ENCODE peak calls at places on chromosomes 7 and 10, in seven cellular contexts. One of them, this sample, is unnamed.

GRCh38 chr7:33392143-33392542 is 262.8 kb downstream of the BBS9 start:
- DNase-seq in A549: no peak
- DNase-seq in uterus: no peak
- DNase-seq in astrocyte: no peak
- DNase-seq in astrocyte of the spinal cord: no peak
- DNase-seq in dorsolateral prefrontal cortex: no peak
- DNase-seq in upper lobe of right lung: no peak
- DNase-seq in this sample: no peak

GRCh38 chr10:100982916-100983830 is 4.1 kb downstream of the MRPL43 start:
- DNase-seq in upper lobe of right lung: no peak
- DNase-seq in astrocyte of the spinal cord: no peak
- DNase-seq in A549: no peak
- DNase-seq in dorsolateral prefrontal cortex: peak
- DNase-seq in astrocyte: no peak
- DNase-seq in uterus: peak
- DNase-seq in this sample: no peak

GRCh38 chr10:82668266-82668665 is 793.3 kb downstream of the NRG3 start:
- DNase-seq in astrocyte of the spinal cord: peak
- DNase-seq in uterus: no peak
- DNase-seq in astrocyte: peak
- DNase-seq in upper lobe of right lung: no peak
- DNase-seq in A549: no peak
- DNase-seq in dorsolateral prefrontal cortex: no peak
- DNase-seq in this sample: no peak

GRCh38 chr7:69208848-69209247 is 389.4 kb upstream of the AUTS2 start:
- DNase-seq in upper lobe of right lung: no peak
- DNase-seq in astrocyte of the spinal cord: no peak
- DNase-seq in uterus: no peak
- DNase-seq in A549: no peak
- DNase-seq in dorsolateral prefrontal cortex: no peak
- DNase-seq in astrocyte: no peak
- DNase-seq in this sample: peak

GRCh38 chr10:24396396-24396795 is 187.5 kb downstream of the KIAA1217 start:
- DNase-seq in uterus: no peak
- DNase-seq in upper lobe of right lung: no peak
- DNase-seq in dorsolateral prefrontal cortex: no peak
- DNase-seq in astrocyte: no peak
- DNase-seq in astrocyte of the spinal cord: no peak
- DNase-seq in A549: peak
- DNase-seq in this sample: no peak

GRCh38 chr7:132183822-132184380 is 392.4 kb downstream of the PLXNA4 start:
- DNase-seq in uterus: no peak
- DNase-seq in upper lobe of right lung: no peak
- DNase-seq in dorsolateral prefrontal cortex: no peak
- DNase-seq in A549: no peak
- DNase-seq in astrocyte of the spinal cord: no peak
- DNase-seq in astrocyte: no peak
- DNase-seq in this sample: no peak

GRCh38 chr7:139974179-139974811 is 88.5 kb downstream of the PARP12 start:
- DNase-seq in dorsolateral prefrontal cortex: no peak
- DNase-seq in astrocyte of the spinal cord: no peak
- DNase-seq in uterus: no peak
- DNase-seq in upper lobe of right lung: no peak
- DNase-seq in A549: no peak
- DNase-seq in astrocyte: no peak
- DNase-seq in this sample: no peak

GRCh38 chr7:30804078-30804661 is 33.0 kb downstream of the MINDY4 start:
- DNase-seq in astrocyte of the spinal cord: peak
- DNase-seq in dorsolateral prefrontal cortex: no peak
- DNase-seq in uterus: no peak
- DNase-seq in astrocyte: peak
- DNase-seq in upper lobe of right lung: no peak
- DNase-seq in A549: no peak
- DNase-seq in this sample: no peak

GRCh38 chr10:90960355-90960814 is 39.5 kb upstream of the ANKRD1 start:
- DNase-seq in A549: peak
- DNase-seq in upper lobe of right lung: no peak
- DNase-seq in astrocyte of the spinal cord: peak
- DNase-seq in astrocyte: peak
- DNase-seq in uterus: no peak
- DNase-seq in dorsolateral prefrontal cortex: no peak
- DNase-seq in this sample: peak

GRCh38 chr10:106711313-106711906 is 453.1 kb downstream of the SORCS1 start:
- DNase-seq in dorsolateral prefrontal cortex: peak
- DNase-seq in A549: peak
- DNase-seq in upper lobe of right lung: peak
- DNase-seq in astrocyte: no peak
- DNase-seq in astrocyte of the spinal cord: no peak
- DNase-seq in uterus: peak
- DNase-seq in this sample: peak

GRCh38 chr7:101243786-101244384 is 996 bp downstream of the FIS1 start:
- DNase-seq in astrocyte: peak
- DNase-seq in upper lobe of right lung: no peak
- DNase-seq in dorsolateral prefrontal cortex: no peak
- DNase-seq in A549: no peak
- DNase-seq in uterus: no peak
- DNase-seq in astrocyte of the spinal cord: no peak
- DNase-seq in this sample: no peak

GRCh38 chr10:16987976-16988610 is 141.5 kb downstream of the CUBN start:
- DNase-seq in dorsolateral prefrontal cortex: no peak
- DNase-seq in A549: no peak
- DNase-seq in astrocyte: no peak
- DNase-seq in upper lobe of right lung: no peak
- DNase-seq in uterus: no peak
- DNase-seq in astrocyte of the spinal cord: no peak
- DNase-seq in this sample: no peak

GRCh38 chr7:57305192-57305748 is 144.7 kb upstream of the ZNF716 start:
- DNase-seq in uterus: no peak
- DNase-seq in astrocyte of the spinal cord: no peak
- DNase-seq in astrocyte: no peak
- DNase-seq in upper lobe of right lung: no peak
- DNase-seq in A549: no peak
- DNase-seq in dorsolateral prefrontal cortex: no peak
- DNase-seq in this sample: no peak

GRCh38 chr7:27176343-27176731 is 2.2 kb upstream of the HOXA10 start:
- DNase-seq in dorsolateral prefrontal cortex: no peak
- DNase-seq in astrocyte: no peak
- DNase-seq in astrocyte of the spinal cord: no peak
- DNase-seq in upper lobe of right lung: no peak
- DNase-seq in uterus: peak
- DNase-seq in A549: no peak
- DNase-seq in this sample: no peak

DNA sequence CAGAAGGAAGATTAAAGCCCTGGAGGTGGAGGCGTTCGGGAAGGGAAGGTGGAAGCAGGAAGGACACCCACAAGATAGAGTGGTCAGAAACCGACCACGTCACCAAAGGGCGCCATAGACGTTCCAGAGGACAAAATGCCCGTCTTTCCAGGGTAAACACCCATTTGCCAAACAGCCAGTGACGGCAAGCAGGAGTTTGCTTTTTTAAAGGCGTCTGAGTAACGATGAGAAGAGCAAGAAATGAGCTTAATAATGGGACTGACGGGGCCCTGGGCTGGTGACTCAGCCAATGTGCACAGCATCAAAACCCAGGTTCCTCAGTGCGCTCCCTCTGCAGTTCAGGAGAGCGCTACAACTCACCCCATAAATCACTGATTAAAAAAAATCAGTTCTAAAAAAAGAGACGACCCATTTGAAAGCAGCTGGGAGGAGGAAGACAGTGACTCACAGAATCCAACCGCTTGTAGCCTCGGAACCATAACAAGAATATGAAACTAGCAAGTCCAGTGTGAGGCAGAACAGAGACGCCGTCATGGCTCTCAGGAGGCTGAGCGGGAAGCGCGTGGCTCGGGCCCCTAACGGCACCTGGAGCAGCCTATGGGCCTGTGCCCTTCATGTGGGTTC is 5.9 kb downstream of the DIP2C start:
- DNase-seq in uterus: peak
- DNase-seq in A549: peak
- DNase-seq in astrocyte: peak
- DNase-seq in dorsolateral prefrontal cortex: no peak
- DNase-seq in astrocyte of the spinal cord: peak
- DNase-seq in upper lobe of right lung: peak
- DNase-seq in this sample: no peak
- H3K4me3 ChIP-seq in uterus: peak
- H3K4me3 ChIP-seq in A549: peak
- H3K4me3 ChIP-seq in astrocyte: peak
- H3K4me3 ChIP-seq in dorsolateral prefrontal cortex: peak
- H3K4me3 ChIP-seq in astrocyte of the spinal cord: peak
- H3K4me3 ChIP-seq in upper lobe of right lung: no peak
- H3K4me3 ChIP-seq in this sample: no peak

DNA sequence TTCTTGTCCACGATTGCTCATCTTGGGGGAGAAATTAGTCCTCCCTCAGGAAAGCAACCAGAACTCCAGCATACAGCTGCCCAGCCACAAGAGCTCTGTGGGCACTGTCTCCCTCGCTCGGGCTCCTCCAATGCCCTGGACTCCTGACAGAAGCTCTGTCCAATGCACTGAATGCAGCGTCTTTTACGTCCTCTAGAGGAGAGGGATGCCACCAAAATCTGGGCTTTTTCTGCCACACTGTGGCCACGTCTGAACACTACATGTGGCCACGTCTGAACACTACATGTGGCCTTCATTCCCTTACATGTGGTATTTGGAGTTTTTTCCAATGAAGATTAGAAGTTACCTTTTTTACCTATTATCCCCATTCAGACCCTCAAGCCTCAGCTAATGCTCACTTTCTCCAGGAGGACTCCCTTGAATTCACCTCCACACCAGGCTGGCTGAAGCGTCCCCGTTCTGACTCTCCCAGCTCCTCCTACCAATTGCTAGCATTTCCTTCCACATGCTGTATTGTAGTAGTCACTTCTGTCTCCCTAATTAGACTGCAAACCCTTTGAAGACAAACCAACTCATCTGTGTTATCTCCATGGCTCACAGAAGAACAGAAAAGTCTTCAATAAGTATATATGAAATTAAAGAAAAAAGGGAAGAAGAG is 134.3 kb upstream of the PDE1C start:
- DNase-seq in uterus: peak
- DNase-seq in A549: peak
- DNase-seq in astrocyte of the spinal cord: peak
- DNase-seq in astrocyte: peak
- DNase-seq in dorsolateral prefrontal cortex: peak
- DNase-seq in upper lobe of right lung: no peak
- DNase-seq in this sample: peak
- TF ChIP-seq CTCF in uterus: peak
- TF ChIP-seq CTCF in A549: peak
- TF ChIP-seq CTCF in astrocyte of the spinal cord: peak
- TF ChIP-seq CTCF in astrocyte: peak
- TF ChIP-seq CTCF in dorsolateral prefrontal cortex: peak
- TF ChIP-seq CTCF in upper lobe of right lung: peak
- TF ChIP-seq CTCF in this sample: peak

DNA sequence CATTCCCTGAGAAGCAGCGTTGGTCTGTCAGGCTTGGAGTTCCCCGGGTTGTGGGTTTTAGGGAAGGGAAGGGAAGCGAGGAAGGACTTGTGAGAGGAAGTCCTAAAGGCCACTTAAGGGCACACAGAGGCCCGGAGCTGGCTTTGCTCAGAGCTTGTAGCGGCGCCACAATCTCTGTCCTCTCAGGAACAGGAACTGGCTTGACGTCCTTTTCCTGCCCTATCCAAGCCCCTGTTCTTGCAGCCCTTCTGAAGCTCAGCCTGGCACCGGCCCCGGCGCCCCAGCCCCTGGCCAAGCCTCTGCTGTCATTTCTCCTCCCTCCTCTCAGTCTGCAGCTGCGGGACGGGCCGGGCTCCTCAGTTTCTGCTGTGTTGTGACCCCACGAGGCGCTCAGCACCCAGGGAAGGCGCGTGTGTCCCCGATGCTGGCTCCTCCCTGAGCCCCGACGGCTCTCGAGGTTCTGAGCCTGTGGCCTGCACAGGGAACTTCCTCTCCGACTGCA is at the start of gene GIMAP8:
- DNase-seq in uterus: peak
- DNase-seq in upper lobe of right lung: peak
- DNase-seq in A549: no peak
- DNase-seq in astrocyte: no peak
- DNase-seq in astrocyte of the spinal cord: no peak
- DNase-seq in dorsolateral prefrontal cortex: no peak
- DNase-seq in this sample: peak
- H3K4me3 ChIP-seq in uterus: peak
- H3K4me3 ChIP-seq in upper lobe of right lung: peak
- H3K4me3 ChIP-seq in A549: no peak
- H3K4me3 ChIP-seq in astrocyte: no peak
- H3K4me3 ChIP-seq in astrocyte of the spinal cord: no peak
- H3K4me3 ChIP-seq in dorsolateral prefrontal cortex: peak
- H3K4me3 ChIP-seq in this sample: peak

GRCh38 chr7:151518105-151518780 is 1.5 kb downstream of the RHEB start:
- DNase-seq in astrocyte: peak
- DNase-seq in upper lobe of right lung: peak
- DNase-seq in A549: peak
- DNase-seq in dorsolateral prefrontal cortex: peak
- DNase-seq in astrocyte of the spinal cord: peak
- DNase-seq in uterus: peak
- DNase-seq in this sample: peak
- TF ChIP-seq CTCF in astrocyte: no peak
- TF ChIP-seq CTCF in upper lobe of right lung: no peak
- TF ChIP-seq CTCF in A549: no peak
- TF ChIP-seq CTCF in dorsolateral prefrontal cortex: no peak
- TF ChIP-seq CTCF in astrocyte of the spinal cord: no peak
- TF ChIP-seq CTCF in uterus: no peak
- TF ChIP-seq CTCF in this sample: no peak

GRCh38 chr7:15557186-15557585 is 4.6 kb downstream of the AGMO start:
- DNase-seq in astrocyte of the spinal cord: no peak
- DNase-seq in astrocyte: no peak
- DNase-seq in dorsolateral prefrontal cortex: no peak
- DNase-seq in uterus: no peak
- DNase-seq in upper lobe of right lung: no peak
- DNase-seq in A549: peak
- DNase-seq in this sample: no peak
- H3K4me3 ChIP-seq in astrocyte of the spinal cord: no peak
- H3K4me3 ChIP-seq in astrocyte: no peak
- H3K4me3 ChIP-seq in dorsolateral prefrontal cortex: no peak
- H3K4me3 ChIP-seq in uterus: no peak
- H3K4me3 ChIP-seq in upper lobe of right lung: no peak
- H3K4me3 ChIP-seq in A549: peak
- H3K4me3 ChIP-seq in this sample: no peak

This sample was measured in GM12865.